ENCODE peak calls at places on chromosome 2, in five cellular contexts. X is adipocyte, K is retinal pigment epithelial cell, R is astrocyte of the spinal cord, Y is fibroblast of lung. O is an unnamed sample.

GRCh38 chr2:47060652-47061170 is 94.4 kb downstream of the STPG4 start:
- DNase-seq in Y (no peak), X (no peak), R (no peak), K (no peak), O (no peak)

GRCh38 chr2:64260817-64261216 is 116.6 kb upstream of the PELI1 start:
- DNase-seq in K (no peak), R (no peak), X (no peak), Y (no peak), O (no peak)

GRCh38 chr2:12796617-12797016 is 79.9 kb downstream of the TRIB2 start:
- DNase-seq in R (no peak), X (no peak), Y (peak; percentile 86), K (no peak), O (no peak)

GRCh38 chr2:4528773-4529172 is 825.4 kb downstream of the DCDC2C start:
- DNase-seq in Y (no peak), R (no peak), X (no peak), K (no peak), O (no peak)

GRCh38 chr2:70557171-70557838 is 3.7 kb upstream of the TGFA start:
- DNase-seq in R (no peak), X (no peak), K (no peak), Y (no peak), O (no peak)

GRCh38 chr2:86280191-86280667 is 57.2 kb downstream of the REEP1 start:
- DNase-seq in R (peak; percentile 79), Y (peak; percentile 92), K (peak; percentile 98), X (no peak), O (no peak)

GRCh38 chr2:213846856-213847255 is 562.6 kb downstream of the SPAG16 start:
- DNase-seq in R (no peak), Y (peak; percentile 25), X (peak; percentile 57), K (no peak), O (peak; percentile 6)

GRCh38 chr2:1219901-1220691 is 193.2 kb upstream of the TPO start:
- DNase-seq in R (peak; percentile 78), K (no peak), Y (no peak), X (peak; percentile 78), O (peak; percentile 41)

GRCh38 chr2:64288321-64288931 is 144.2 kb upstream of the PELI1 start:
- DNase-seq in R (peak; percentile 83), X (peak; percentile 89), Y (peak; percentile 72), K (no peak), O (peak; percentile 97)

GRCh38 chr2:66850406-66850805 is 415.5 kb downstream of the MEIS1 start:
- DNase-seq in R (no peak), X (no peak), Y (no peak), K (no peak), O (no peak)

GRCh38 chr2:47078541-47079482 is 76.3 kb downstream of the STPG4 start:
- DNase-seq in K (no peak), R (no peak), X (no peak), Y (no peak), O (no peak)

DNA sequence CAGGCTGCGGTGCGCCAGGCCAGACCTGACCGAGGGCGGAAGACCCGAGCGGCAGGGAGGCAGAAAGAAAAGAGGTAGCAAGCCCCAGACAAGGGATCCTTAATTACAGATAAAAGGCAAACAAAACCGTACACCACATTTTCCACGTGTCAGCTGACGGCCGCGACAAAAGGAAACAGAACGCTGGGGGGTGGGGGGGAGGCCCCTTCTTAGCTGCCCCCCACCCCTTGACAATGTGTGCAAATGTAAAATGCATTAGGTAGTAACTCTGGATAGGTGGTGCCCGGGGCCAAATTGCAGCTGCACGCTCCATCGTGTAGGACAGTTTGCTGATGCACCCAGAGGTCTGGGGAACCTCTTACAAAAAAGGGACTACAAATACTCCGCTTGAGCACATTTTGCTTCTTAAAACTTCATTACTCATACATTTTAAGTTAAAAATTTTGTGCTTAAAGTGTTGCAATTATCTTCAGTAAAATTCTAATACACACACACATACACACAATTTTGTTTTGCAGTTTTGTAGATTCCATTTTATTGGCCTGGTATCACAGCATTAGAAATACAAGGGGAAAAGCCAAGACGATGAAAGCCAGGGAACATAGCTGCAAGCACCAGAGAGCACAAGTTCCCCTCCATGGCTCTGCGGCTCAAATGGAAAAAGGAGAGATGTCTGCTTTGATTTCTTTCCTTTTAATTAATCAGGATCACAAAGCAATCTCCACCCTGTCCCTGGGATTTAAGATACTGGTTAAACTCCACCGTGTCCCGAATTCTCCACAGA is 582.2 kb downstream of the ZEB2 start:
- DNase-seq in R (no peak), Y (no peak), K (no peak), X (peak; percentile 18), O (no peak)
- H3K4me3 ChIP-seq in R (peak overlapping the region; percentile 47), Y (peak overlapping the region; percentile 37), K (peak overlapping the region; percentile 44), X (peak overlapping the region; percentile 89), O (peak overlapping the region; percentile 56)

GRCh38 chr2:8488001-8488738 is 193.7 kb upstream of the ID2 start:
- DNase-seq in X (peak; percentile 12), R (peak; percentile 32), Y (peak; percentile 72), K (no peak), O (no peak)
- H3K4me3 ChIP-seq in X (no peak overlapping the region), R (no peak overlapping the region), Y (no peak overlapping the region), K (no peak overlapping the region), O (no peak overlapping the region)

DNA sequence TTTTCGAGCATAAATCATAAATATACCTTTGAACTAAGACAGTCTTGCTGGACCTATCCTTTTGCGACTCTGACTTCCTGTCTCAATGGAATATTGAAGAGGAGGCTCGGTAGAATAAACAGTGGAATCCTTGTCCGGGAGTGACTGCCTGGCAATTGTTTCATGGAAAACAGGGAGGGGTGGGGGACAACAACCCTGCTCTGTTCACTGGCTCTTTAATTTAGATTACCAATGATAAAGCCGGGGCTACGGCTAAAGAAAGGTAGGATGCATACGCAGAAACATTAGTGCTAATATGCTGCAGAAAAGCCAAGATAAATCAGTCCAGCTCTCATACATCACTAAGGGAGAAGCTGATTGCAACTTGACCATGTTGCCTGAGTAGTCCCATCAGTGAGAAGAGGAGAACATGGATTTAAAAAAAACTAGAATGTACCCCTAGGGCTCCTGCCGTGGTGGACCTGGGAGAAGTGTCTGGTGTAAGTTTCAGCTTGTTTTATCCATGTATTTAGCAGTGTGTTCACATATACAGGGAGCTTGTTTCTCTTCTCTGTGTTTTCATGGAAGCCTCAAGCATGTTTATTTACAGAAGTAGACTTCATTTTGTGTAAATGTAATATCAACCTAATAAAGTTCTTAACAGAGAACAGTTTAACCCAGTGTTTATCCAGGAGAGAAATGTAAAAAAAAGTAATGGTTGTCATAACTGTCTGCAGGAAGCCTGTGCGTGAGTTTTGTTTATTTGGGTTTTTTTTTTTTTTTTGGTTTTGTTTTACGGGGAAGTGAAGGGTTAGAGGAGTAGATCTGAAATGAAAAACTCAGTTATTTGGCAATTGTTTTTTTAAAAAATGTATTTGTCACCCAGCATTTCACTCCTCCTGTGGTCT is 124.4 kb downstream of the RAPGEF4 start:
- DNase-seq in X (no peak), K (no peak), R (no peak), Y (peak; percentile 12), O (no peak)
- H3K4me3 ChIP-seq in X (no peak overlapping the region), K (no peak overlapping the region), R (peak overlapping the region; percentile 13), Y (no peak overlapping the region), O (no peak overlapping the region)

DNA sequence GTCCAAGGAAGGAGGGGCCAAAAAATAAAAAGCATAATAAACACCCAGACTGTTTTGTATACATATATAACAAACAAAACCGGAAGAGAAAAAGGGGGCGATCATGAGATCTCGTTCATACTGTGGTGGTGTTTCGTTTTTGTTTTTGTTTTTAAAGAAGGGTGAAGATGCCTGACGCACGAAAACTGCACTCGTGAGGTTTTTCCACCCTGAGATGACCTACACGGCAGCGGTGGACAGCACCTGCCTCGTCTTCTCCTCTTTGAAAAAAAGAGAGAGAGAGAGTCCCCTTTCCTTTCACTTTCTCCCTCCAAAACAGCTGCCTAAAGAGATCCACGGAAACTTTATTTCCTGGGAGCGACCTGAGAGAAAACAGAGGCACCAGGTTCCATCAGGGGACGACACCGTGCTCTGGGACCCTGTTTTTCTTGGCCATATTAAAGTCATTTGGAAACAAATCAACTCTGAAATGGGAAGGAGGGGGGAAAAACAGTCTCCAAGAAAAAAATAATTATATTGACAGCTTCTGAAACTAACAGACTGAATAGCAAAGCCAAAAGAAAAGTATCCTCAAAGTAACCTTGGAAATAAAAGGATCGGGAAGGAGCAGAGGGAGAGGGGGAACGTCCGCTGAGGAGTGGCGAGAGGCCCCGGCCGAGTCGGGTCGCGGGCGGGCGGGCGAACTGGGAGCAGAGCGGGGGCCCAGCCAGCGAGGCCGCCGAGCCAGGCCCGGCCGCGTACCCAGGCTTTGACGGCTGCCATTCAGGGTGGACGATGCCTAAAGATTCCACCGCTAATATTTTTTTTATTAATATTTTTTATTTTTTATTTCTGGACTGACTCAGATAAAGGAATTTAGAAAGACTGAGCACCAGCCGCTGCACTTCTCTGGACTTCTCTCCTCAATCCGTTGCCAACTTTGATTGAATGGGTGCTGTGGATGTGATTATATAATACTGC is 3.6 kb downstream of the POU3F3 start:
- DNase-seq in R (peak; percentile 36), Y (peak; percentile 30), X (no peak), K (no peak), O (no peak)
- H3K4me3 ChIP-seq in R (peak overlapping the region; percentile 51), Y (no peak overlapping the region), X (no peak overlapping the region), K (no peak overlapping the region), O (no peak overlapping the region)

DNA sequence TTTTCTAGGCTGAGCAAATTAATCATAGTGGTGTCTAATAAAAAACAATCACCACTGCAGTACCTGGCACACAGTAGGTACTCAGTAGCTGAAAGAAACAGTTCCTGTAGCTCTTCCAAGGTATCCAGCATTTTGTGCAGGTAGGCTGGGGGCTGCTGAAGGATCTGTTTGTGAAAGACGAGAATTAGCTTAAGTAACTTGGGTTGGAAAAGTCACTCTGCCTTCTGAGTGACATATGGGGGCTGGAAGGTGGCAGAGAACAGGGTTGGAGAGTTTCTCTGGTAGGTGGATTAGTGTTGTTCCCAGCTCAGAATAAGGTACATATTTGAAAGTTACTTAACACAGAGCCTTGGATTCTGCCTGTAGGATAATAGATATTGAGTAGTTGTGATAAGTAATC is 72.8 kb downstream of the FMNL2 start:
- DNase-seq in Y (no peak), X (no peak), K (no peak), R (no peak), O (no peak)
- H3K4me3 ChIP-seq in Y (no peak overlapping the region), X (peak overlapping the region; percentile 75), K (no peak overlapping the region), R (no peak overlapping the region), O (no peak overlapping the region)

DNA sequence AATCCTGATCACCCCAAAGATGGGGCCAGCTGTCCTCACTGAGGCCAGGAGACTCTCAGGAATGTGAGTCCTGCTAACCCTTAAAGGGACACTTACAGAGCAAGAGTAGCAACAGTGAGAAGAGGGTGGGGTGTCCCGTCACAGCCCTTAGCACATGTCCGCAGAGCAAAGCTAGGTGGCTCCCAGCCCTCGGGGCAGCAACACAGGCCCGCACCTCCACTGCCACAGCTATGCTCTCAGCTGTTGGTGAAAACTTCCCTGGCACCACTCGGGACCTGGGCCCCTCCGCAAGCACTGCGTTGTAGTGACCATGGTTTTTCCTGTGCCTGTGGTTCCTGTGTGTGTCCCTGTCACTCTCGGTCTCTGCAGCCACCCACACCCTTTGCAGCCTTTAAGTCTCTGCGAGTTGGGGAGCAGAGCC is 76.4 kb upstream of the UXS1 start:
- DNase-seq in R (no peak), Y (no peak), K (no peak), X (no peak), O (no peak)
- H3K4me3 ChIP-seq in R (no peak overlapping the region), Y (peak overlapping the region; percentile 6), K (no peak overlapping the region), X (no peak overlapping the region), O (peak overlapping the region; percentile 18)

O was measured in skeletal muscle cell.